ENCODE peak calls at places on chromosomes 7 and 10, in ten cellular contexts. One of them, this sample, is unnamed.
A peak's percentile ranks its signal among the peaks of the same experiment; 100 is the strongest.

GRCh38 chr10:87095241-87095945 is 387 bp downstream of the SHLD2 start:
- DNase-seq in lower leg skin: peak; percentile 76
- DNase-seq in heart right ventricle: peak; percentile 86
- DNase-seq in choroid plexus epithelial cell: peak; percentile 88
- DNase-seq in neural progenitor cell: peak; percentile 87
- DNase-seq in GM12865: peak; percentile 93
- DNase-seq in bronchial epithelial cell: peak; percentile 67
- DNase-seq in cardiac fibroblast: peak; percentile 93
- DNase-seq in kidney: peak; percentile 96
- DNase-seq in spleen: peak; percentile 96
- DNase-seq in this sample: no peak

GRCh38 chr7:22001345-22002004 is 55.8 kb upstream of the CDCA7L start:
- DNase-seq in lower leg skin: no peak
- DNase-seq in heart right ventricle: no peak
- DNase-seq in choroid plexus epithelial cell: peak; percentile 87
- DNase-seq in neural progenitor cell: peak; percentile 51
- DNase-seq in GM12865: peak; percentile 63
- DNase-seq in bronchial epithelial cell: peak; percentile 92
- DNase-seq in cardiac fibroblast: peak; percentile 78
- DNase-seq in kidney: no peak
- DNase-seq in spleen: no peak
- DNase-seq in this sample: peak; percentile 25

GRCh38 chr10:45373783-45374450 is at the start of gene ALOX5:
- DNase-seq in lower leg skin: no peak
- DNase-seq in heart right ventricle: peak; percentile 77
- DNase-seq in choroid plexus epithelial cell: no peak
- DNase-seq in neural progenitor cell: peak; percentile 77
- DNase-seq in GM12865: peak; percentile 79
- DNase-seq in bronchial epithelial cell: no peak
- DNase-seq in cardiac fibroblast: peak; percentile 13
- DNase-seq in kidney: peak; percentile 86
- DNase-seq in spleen: peak; percentile 95
- DNase-seq in this sample: no peak

GRCh38 chr7:100137851-100138760 is 10.6 kb upstream of the LAMTOR4 start:
- DNase-seq in lower leg skin: no peak
- DNase-seq in heart right ventricle: no peak
- DNase-seq in choroid plexus epithelial cell: no peak
- DNase-seq in neural progenitor cell: no peak
- DNase-seq in GM12865: peak; percentile 52
- DNase-seq in bronchial epithelial cell: no peak
- DNase-seq in cardiac fibroblast: no peak
- DNase-seq in kidney: no peak
- DNase-seq in spleen: peak; percentile 23
- DNase-seq in this sample: no peak

GRCh38 chr10:122567056-122567660 is 6.6 kb downstream of the DMBT1 start:
- DNase-seq in lower leg skin: no peak
- DNase-seq in heart right ventricle: peak; percentile 17
- DNase-seq in choroid plexus epithelial cell: peak; percentile 38
- DNase-seq in neural progenitor cell: peak; percentile 39
- DNase-seq in GM12865: peak; percentile 29
- DNase-seq in bronchial epithelial cell: no peak
- DNase-seq in cardiac fibroblast: peak; percentile 26
- DNase-seq in kidney: no peak
- DNase-seq in spleen: peak; percentile 62
- DNase-seq in this sample: no peak

GRCh38 chr10:78950656-78951587 is 117.8 kb upstream of the ZMIZ1 start:
- DNase-seq in lower leg skin: no peak
- DNase-seq in heart right ventricle: no peak
- DNase-seq in choroid plexus epithelial cell: no peak
- DNase-seq in neural progenitor cell: no peak
- DNase-seq in GM12865: no peak
- DNase-seq in bronchial epithelial cell: peak; percentile 89
- DNase-seq in cardiac fibroblast: no peak
- DNase-seq in kidney: no peak
- DNase-seq in spleen: no peak
- DNase-seq in this sample: no peak

GRCh38 chr7:106425017-106425719 is 140.4 kb upstream of the NAMPT start:
- DNase-seq in lower leg skin: peak; percentile 95
- DNase-seq in heart right ventricle: no peak
- DNase-seq in choroid plexus epithelial cell: peak; percentile 100
- DNase-seq in neural progenitor cell: no peak
- DNase-seq in GM12865: peak; percentile 92
- DNase-seq in bronchial epithelial cell: peak; percentile 100
- DNase-seq in cardiac fibroblast: peak; percentile 100
- DNase-seq in kidney: peak; percentile 82
- DNase-seq in spleen: no peak
- DNase-seq in this sample: peak; percentile 81

GRCh38 chr7:81407094-81407493 is 362.8 kb downstream of the HGF start:
- DNase-seq in lower leg skin: no peak
- DNase-seq in heart right ventricle: no peak
- DNase-seq in choroid plexus epithelial cell: no peak
- DNase-seq in neural progenitor cell: no peak
- DNase-seq in GM12865: no peak
- DNase-seq in bronchial epithelial cell: no peak
- DNase-seq in cardiac fibroblast: peak; percentile 13
- DNase-seq in kidney: no peak
- DNase-seq in spleen: no peak
- DNase-seq in this sample: no peak

GRCh38 chr10:80194373-80195045 is 10.8 kb downstream of the ANXA11 start:
- DNase-seq in lower leg skin: no peak
- DNase-seq in heart right ventricle: no peak
- DNase-seq in choroid plexus epithelial cell: no peak
- DNase-seq in neural progenitor cell: peak; percentile 25
- DNase-seq in GM12865: no peak
- DNase-seq in bronchial epithelial cell: no peak
- DNase-seq in cardiac fibroblast: no peak
- DNase-seq in kidney: no peak
- DNase-seq in spleen: peak; percentile 73
- DNase-seq in this sample: no peak

GRCh38 chr10:59864141-59864962 is 42.0 kb downstream of the CCDC6 start:
- DNase-seq in lower leg skin: no peak
- DNase-seq in heart right ventricle: no peak
- DNase-seq in choroid plexus epithelial cell: no peak
- DNase-seq in neural progenitor cell: no peak
- DNase-seq in GM12865: no peak
- DNase-seq in bronchial epithelial cell: no peak
- DNase-seq in cardiac fibroblast: no peak
- DNase-seq in kidney: no peak
- DNase-seq in spleen: no peak
- DNase-seq in this sample: no peak

GRCh38 chr10:43857206-43857952 is 208.7 kb upstream of the ZNF32 start:
- DNase-seq in lower leg skin: no peak
- DNase-seq in heart right ventricle: no peak
- DNase-seq in choroid plexus epithelial cell: peak; percentile 89
- DNase-seq in neural progenitor cell: no peak
- DNase-seq in GM12865: no peak
- DNase-seq in bronchial epithelial cell: no peak
- DNase-seq in cardiac fibroblast: peak; percentile 90
- DNase-seq in kidney: no peak
- DNase-seq in spleen: peak; percentile 41
- DNase-seq in this sample: no peak

GRCh38 chr10:49382826-49383225 is 13.1 kb downstream of the DRGX start:
- DNase-seq in lower leg skin: no peak
- DNase-seq in heart right ventricle: no peak
- DNase-seq in choroid plexus epithelial cell: no peak
- DNase-seq in neural progenitor cell: no peak
- DNase-seq in GM12865: no peak
- DNase-seq in bronchial epithelial cell: no peak
- DNase-seq in cardiac fibroblast: no peak
- DNase-seq in kidney: no peak
- DNase-seq in spleen: no peak
- DNase-seq in this sample: no peak

GRCh38 chr10:49377256-49377655 is 18.6 kb downstream of the DRGX start:
- DNase-seq in lower leg skin: no peak
- DNase-seq in heart right ventricle: no peak
- DNase-seq in choroid plexus epithelial cell: no peak
- DNase-seq in neural progenitor cell: no peak
- DNase-seq in GM12865: no peak
- DNase-seq in bronchial epithelial cell: no peak
- DNase-seq in cardiac fibroblast: no peak
- DNase-seq in kidney: no peak
- DNase-seq in spleen: no peak
- DNase-seq in this sample: no peak

GRCh38 chr10:49381111-49381900 is 14.6 kb downstream of the DRGX start:
- DNase-seq in lower leg skin: no peak
- DNase-seq in heart right ventricle: no peak
- DNase-seq in choroid plexus epithelial cell: no peak
- DNase-seq in neural progenitor cell: no peak
- DNase-seq in GM12865: no peak
- DNase-seq in bronchial epithelial cell: no peak
- DNase-seq in cardiac fibroblast: no peak
- DNase-seq in kidney: no peak
- DNase-seq in spleen: no peak
- DNase-seq in this sample: no peak

GRCh38 chr10:49382226-49382625 is 13.7 kb downstream of the DRGX start:
- DNase-seq in lower leg skin: no peak
- DNase-seq in heart right ventricle: no peak
- DNase-seq in choroid plexus epithelial cell: no peak
- DNase-seq in neural progenitor cell: no peak
- DNase-seq in GM12865: no peak
- DNase-seq in bronchial epithelial cell: no peak
- DNase-seq in cardiac fibroblast: no peak
- DNase-seq in kidney: no peak
- DNase-seq in spleen: no peak
- DNase-seq in this sample: no peak

GRCh38 chr10:49379596-49380410 is 16.1 kb downstream of the DRGX start:
- DNase-seq in lower leg skin: no peak
- DNase-seq in heart right ventricle: no peak
- DNase-seq in choroid plexus epithelial cell: peak; percentile 30
- DNase-seq in neural progenitor cell: no peak
- DNase-seq in GM12865: peak; percentile 39
- DNase-seq in bronchial epithelial cell: no peak
- DNase-seq in cardiac fibroblast: no peak
- DNase-seq in kidney: no peak
- DNase-seq in spleen: no peak
- DNase-seq in this sample: no peak
- TF ChIP-seq CTCF in lower leg skin: no peak
- TF ChIP-seq CTCF in heart right ventricle: no peak
- TF ChIP-seq CTCF in choroid plexus epithelial cell: peak; percentile 42
- TF ChIP-seq CTCF in neural progenitor cell: peak; percentile 15
- TF ChIP-seq CTCF in GM12865: peak; percentile 47
- TF ChIP-seq CTCF in bronchial epithelial cell: peak; percentile 41
- TF ChIP-seq CTCF in cardiac fibroblast: peak; percentile 40
- TF ChIP-seq CTCF in kidney: no peak
- TF ChIP-seq CTCF in spleen: peak; percentile 7
- TF ChIP-seq CTCF in this sample: peak; percentile 36

GRCh38 chr10:8254350-8254749 is 199.9 kb downstream of the GATA3 start:
- DNase-seq in lower leg skin: no peak
- DNase-seq in heart right ventricle: no peak
- DNase-seq in choroid plexus epithelial cell: no peak
- DNase-seq in neural progenitor cell: no peak
- DNase-seq in GM12865: no peak
- DNase-seq in bronchial epithelial cell: no peak
- DNase-seq in cardiac fibroblast: no peak
- DNase-seq in kidney: no peak
- DNase-seq in spleen: no peak
- DNase-seq in this sample: no peak
- TF ChIP-seq CTCF in lower leg skin: no peak
- TF ChIP-seq CTCF in heart right ventricle: no peak
- TF ChIP-seq CTCF in choroid plexus epithelial cell: no peak
- TF ChIP-seq CTCF in neural progenitor cell: no peak
- TF ChIP-seq CTCF in GM12865: no peak
- TF ChIP-seq CTCF in bronchial epithelial cell: no peak
- TF ChIP-seq CTCF in cardiac fibroblast: no peak
- TF ChIP-seq CTCF in kidney: no peak
- TF ChIP-seq CTCF in spleen: no peak
- TF ChIP-seq CTCF in this sample: no peak

DNA sequence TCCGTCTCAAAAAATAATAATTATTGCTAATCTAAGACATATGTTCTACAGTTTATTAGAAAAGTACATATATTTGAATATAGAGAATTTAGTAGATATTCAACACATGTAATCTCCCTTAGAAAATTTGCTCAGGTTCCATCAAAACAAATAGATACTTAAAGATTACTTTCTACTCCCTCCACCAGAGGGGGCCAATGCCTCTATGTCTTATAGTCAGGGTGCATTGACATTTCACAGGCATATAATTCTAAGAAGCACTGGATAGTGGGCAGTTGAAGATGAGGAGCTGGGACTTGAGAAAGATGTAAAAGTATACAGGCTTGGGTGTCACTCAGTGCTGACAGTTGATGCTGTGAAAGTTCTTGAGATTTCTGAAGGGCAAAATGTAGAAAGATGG is 301.6 kb upstream of the HPS1 start:
- DNase-seq in lower leg skin: no peak
- DNase-seq in heart right ventricle: no peak
- DNase-seq in choroid plexus epithelial cell: peak; percentile 26
- DNase-seq in neural progenitor cell: peak; percentile 65
- DNase-seq in GM12865: peak; percentile 42
- DNase-seq in bronchial epithelial cell: peak; percentile 40
- DNase-seq in cardiac fibroblast: peak; percentile 28
- DNase-seq in kidney: no peak
- DNase-seq in spleen: no peak
- DNase-seq in this sample: peak; percentile 11
- TF ChIP-seq CTCF in lower leg skin: no peak
- TF ChIP-seq CTCF in heart right ventricle: no peak
- TF ChIP-seq CTCF in choroid plexus epithelial cell: peak; percentile 28
- TF ChIP-seq CTCF in neural progenitor cell: peak; percentile 64
- TF ChIP-seq CTCF in GM12865: peak; percentile 22
- TF ChIP-seq CTCF in bronchial epithelial cell: peak; percentile 9
- TF ChIP-seq CTCF in cardiac fibroblast: peak; percentile 8
- TF ChIP-seq CTCF in kidney: peak; percentile 26
- TF ChIP-seq CTCF in spleen: no peak
- TF ChIP-seq CTCF in this sample: peak; percentile 48

GRCh38 chr10:114709966-114710365 is 51.9 kb upstream of the ABLIM1 start:
- DNase-seq in lower leg skin: no peak
- DNase-seq in heart right ventricle: no peak
- DNase-seq in choroid plexus epithelial cell: peak; percentile 40
- DNase-seq in neural progenitor cell: no peak
- DNase-seq in GM12865: no peak
- DNase-seq in bronchial epithelial cell: peak; percentile 74
- DNase-seq in cardiac fibroblast: peak; percentile 58
- DNase-seq in kidney: no peak
- DNase-seq in spleen: no peak
- DNase-seq in this sample: no peak

GRCh38 chr10:114706458-114707055 is 48.5 kb upstream of the ABLIM1 start:
- DNase-seq in lower leg skin: no peak
- DNase-seq in heart right ventricle: no peak
- DNase-seq in choroid plexus epithelial cell: no peak
- DNase-seq in neural progenitor cell: no peak
- DNase-seq in GM12865: no peak
- DNase-seq in bronchial epithelial cell: no peak
- DNase-seq in cardiac fibroblast: no peak
- DNase-seq in kidney: no peak
- DNase-seq in spleen: no peak
- DNase-seq in this sample: no peak

GRCh38 chr10:114708084-114708483 is 50.0 kb upstream of the ABLIM1 start:
- DNase-seq in lower leg skin: no peak
- DNase-seq in heart right ventricle: no peak
- DNase-seq in choroid plexus epithelial cell: no peak
- DNase-seq in neural progenitor cell: no peak
- DNase-seq in GM12865: no peak
- DNase-seq in bronchial epithelial cell: no peak
- DNase-seq in cardiac fibroblast: no peak
- DNase-seq in kidney: no peak
- DNase-seq in spleen: no peak
- DNase-seq in this sample: no peak

GRCh38 chr10:114711487-114712250 is 53.6 kb upstream of the ABLIM1 start:
- DNase-seq in lower leg skin: no peak
- DNase-seq in heart right ventricle: no peak
- DNase-seq in choroid plexus epithelial cell: no peak
- DNase-seq in neural progenitor cell: no peak
- DNase-seq in GM12865: no peak
- DNase-seq in bronchial epithelial cell: no peak
- DNase-seq in cardiac fibroblast: no peak
- DNase-seq in kidney: no peak
- DNase-seq in spleen: no peak
- DNase-seq in this sample: no peak

GRCh38 chr10:114708717-114709352 is 50.8 kb upstream of the ABLIM1 start:
- DNase-seq in lower leg skin: no peak
- DNase-seq in heart right ventricle: no peak
- DNase-seq in choroid plexus epithelial cell: peak; percentile 95
- DNase-seq in neural progenitor cell: no peak
- DNase-seq in GM12865: no peak
- DNase-seq in bronchial epithelial cell: peak; percentile 90
- DNase-seq in cardiac fibroblast: peak; percentile 64
- DNase-seq in kidney: no peak
- DNase-seq in spleen: no peak
- DNase-seq in this sample: no peak
- TF ChIP-seq CTCF in lower leg skin: no peak
- TF ChIP-seq CTCF in heart right ventricle: no peak
- TF ChIP-seq CTCF in choroid plexus epithelial cell: no peak
- TF ChIP-seq CTCF in neural progenitor cell: no peak
- TF ChIP-seq CTCF in GM12865: no peak
- TF ChIP-seq CTCF in bronchial epithelial cell: no peak
- TF ChIP-seq CTCF in cardiac fibroblast: no peak
- TF ChIP-seq CTCF in kidney: no peak
- TF ChIP-seq CTCF in spleen: no peak
- TF ChIP-seq CTCF in this sample: no peak